ENCODE peak calls at places on chromosomes 5 and 9, in seven cellular contexts. K is AG10803, I is body of pancreas, L is AG04450, D is brain microvascular endothelial cell, Q is H1, J is left ventricle myocardium inferior. S is an unnamed sample.

GRCh38 chr5:171989946-171990712 is 16.3 kb downstream of the FBXW11 start:
- DNase-seq in K (peak), J (no peak), I (no peak), L (no peak), Q (no peak), D (no peak), S (no peak)

GRCh38 chr9:110115868-110116542 is 92.0 kb downstream of the C9orf152 start:
- DNase-seq in D (peak), K (peak), L (no peak), I (no peak), J (no peak), Q (no peak), S (no peak)

GRCh38 chr9:5608298-5609254 is 20.3 kb upstream of the RIC1 start:
- DNase-seq in K (no peak), I (no peak), L (no peak), Q (no peak), D (no peak), J (no peak), S (no peak)

GRCh38 chr5:120405923-120406322 is 58.2 kb upstream of the PRR16 start:
- DNase-seq in D (peak), J (no peak), Q (no peak), I (no peak), L (no peak), K (peak), S (no peak)

GRCh38 chr9:133423216-133423615 is 1.0 kb downstream of the ADAMTS13 start:
- DNase-seq in D (no peak), K (no peak), Q (no peak), I (no peak), L (peak), J (no peak), S (no peak)

GRCh38 chr9:96253059-96253696 is 48.8 kb downstream of the HSD17B3 start:
- DNase-seq in K (no peak), Q (no peak), L (no peak), J (no peak), D (no peak), I (no peak), S (no peak)

GRCh38 chr9:38337095-38337494 is 55.4 kb upstream of the ALDH1B1 start:
- DNase-seq in K (no peak), I (no peak), J (no peak), Q (no peak), L (no peak), D (no peak), S (no peak)

GRCh38 chr5:143511736-143512135 is 108.2 kb upstream of the NR3C1 start:
- DNase-seq in K (peak), I (no peak), L (no peak), D (no peak), J (no peak), Q (no peak), S (no peak)

GRCh38 chr5:167773902-167774301 is 517.5 kb upstream of the WWC1 start:
- DNase-seq in J (no peak), I (no peak), D (no peak), K (no peak), Q (no peak), L (no peak), S (no peak)

GRCh38 chr9:69325409-69326212 is 596 bp downstream of the ENTREP1 start:
- DNase-seq in L (no peak), D (no peak), K (no peak), Q (peak), I (peak), J (peak), S (no peak)

GRCh38 chr9:127667906-127668305 is 38.9 kb upstream of the CFAP157 start:
- DNase-seq in Q (no peak), D (no peak), K (no peak), J (no peak), I (no peak), L (no peak), S (no peak)

GRCh38 chr5:415928-416635 is 26.9 kb upstream of the EXOC3 start:
- DNase-seq in D (no peak), Q (no peak), L (no peak), I (no peak), K (no peak), J (no peak), S (no peak)

GRCh38 chr5:124948754-124949275 is 202.4 kb upstream of the ZNF608 start:
- DNase-seq in Q (no peak), J (no peak), L (no peak), K (no peak), D (no peak), I (no peak), S (no peak)

GRCh38 chr9:132228062-132228461 is 66.2 kb downstream of the NTNG2 start:
- DNase-seq in L (no peak), J (no peak), Q (no peak), K (no peak), D (no peak), I (no peak), S (no peak)

GRCh38 chr5:62041364-62041763 is 264.6 kb upstream of the KIF2A start:
- DNase-seq in D (no peak), J (no peak), K (no peak), I (no peak), Q (no peak), L (no peak), S (no peak)

GRCh38 chr5:66757219-66757833 is 161.1 kb downstream of the MAST4 start:
- DNase-seq in K (peak), I (peak), D (peak), Q (no peak), J (no peak), L (peak), S (no peak)

GRCh38 chr9:102206432-102206831 is 468.0 kb upstream of the GRIN3A start:
- DNase-seq in J (no peak), L (no peak), I (no peak), K (no peak), Q (no peak), D (no peak), S (no peak)
- TF ChIP-seq CTCF in J (no peak), L (no peak), I (no peak), K (no peak), Q (no peak), D (no peak), S (no peak)

DNA sequence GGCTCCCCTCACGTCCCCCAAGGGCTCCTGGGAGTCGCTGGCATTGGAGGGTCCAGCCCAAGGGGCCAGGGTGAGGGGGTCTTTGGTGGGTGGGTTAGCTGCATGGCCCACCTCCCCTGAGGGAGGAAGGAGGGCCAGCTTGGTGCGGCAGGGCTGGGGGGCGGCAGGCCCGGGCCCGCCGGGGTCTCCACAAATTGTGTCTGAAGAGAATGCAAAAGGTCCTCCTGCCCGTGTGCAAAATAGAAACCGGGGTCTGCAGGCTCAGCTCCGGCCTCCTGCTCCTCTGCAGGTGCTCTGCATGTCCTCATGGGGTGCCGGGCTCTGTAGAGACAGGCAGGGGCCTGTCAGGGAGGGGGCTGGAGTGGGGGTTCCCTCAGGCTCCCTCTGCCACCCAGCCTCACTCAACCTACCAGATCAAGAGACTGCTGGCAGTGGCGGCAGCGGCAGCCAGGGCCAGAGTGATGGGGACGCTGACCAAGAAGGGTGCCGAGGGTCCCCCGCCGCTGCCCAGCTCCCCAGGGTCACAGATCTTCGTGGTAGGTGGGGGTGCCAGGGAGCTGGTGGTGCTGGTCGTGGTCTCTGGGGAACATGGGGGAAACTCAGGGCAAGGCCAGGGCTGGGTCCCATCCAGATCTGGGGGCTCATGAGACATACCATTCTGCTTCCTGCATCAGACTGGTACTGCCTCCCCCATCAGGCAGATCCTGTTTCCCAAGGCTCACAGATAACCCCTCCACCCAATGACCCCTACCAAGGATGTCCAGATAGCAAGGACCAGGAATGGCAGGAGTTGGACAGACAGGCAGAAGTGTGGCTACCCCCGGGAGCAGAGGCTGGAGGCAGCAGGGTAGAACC is 29.2 kb upstream of the ENHO start:
- DNase-seq in J (no peak), L (no peak), K (no peak), I (no peak), Q (peak), D (no peak), S (no peak)
- H3K4me3 ChIP-seq in J (no peak), L (no peak), K (no peak), I (no peak), Q (no peak), D (no peak), S (no peak)

DNA sequence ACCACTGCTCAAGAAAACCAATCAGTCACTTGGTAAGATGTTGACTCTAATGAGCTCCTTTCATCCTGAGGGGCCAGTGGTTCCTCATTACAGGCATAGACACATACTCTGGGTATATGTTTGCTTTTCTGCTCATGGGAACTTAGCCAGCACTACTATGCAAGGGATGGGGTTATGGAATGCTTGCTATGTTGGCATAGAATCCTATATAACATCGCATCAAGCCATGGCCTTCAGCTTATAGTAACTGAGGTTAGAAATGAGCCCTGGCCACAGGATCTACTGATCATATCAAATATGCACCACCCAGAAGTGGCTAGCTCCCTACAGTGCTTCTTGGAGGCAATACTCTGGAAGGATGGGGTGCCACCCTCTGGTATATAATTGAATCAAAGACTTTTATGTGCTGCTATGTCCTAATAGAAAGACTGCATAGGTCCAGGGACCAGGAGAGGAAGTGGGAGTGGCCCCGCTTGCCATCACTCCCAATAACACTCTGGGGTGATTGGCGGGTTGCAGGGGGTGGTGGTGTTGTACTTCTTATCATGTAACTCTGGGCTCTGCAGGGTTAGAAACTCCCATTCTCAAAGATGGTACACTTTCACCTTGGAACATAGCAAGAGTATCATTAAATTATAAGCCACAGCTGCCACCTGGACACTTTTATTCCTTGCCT is 70.3 kb downstream of the ZNF366 start:
- DNase-seq in J (no peak), K (peak), L (no peak), D (no peak), I (no peak), Q (no peak), S (no peak)
- TF ChIP-seq CTCF in J (no peak), K (no peak), L (no peak), D (no peak), I (no peak), Q (no peak), S (no peak)

GRCh38 chr5:10595678-10596309 is 31.9 kb downstream of the ANKRD33B start:
- DNase-seq in D (peak), Q (no peak), J (no peak), K (peak), L (peak), I (peak), S (no peak)
- H3K4me3 ChIP-seq in D (peak), Q (no peak), J (peak), K (peak), L (peak), I (no peak), S (no peak)

GRCh38 chr9:21144620-21145019 is 3.0 kb upstream of the IFNW1 start:
- DNase-seq in L (no peak), K (no peak), D (no peak), J (no peak), I (no peak), Q (no peak), S (no peak)

GRCh38 chr9:21137020-21137419 is 4.6 kb downstream of the IFNW1 start:
- DNase-seq in J (no peak), I (no peak), L (no peak), Q (no peak), D (no peak), K (no peak), S (no peak)

GRCh38 chr9:21135736-21136135 is 5.9 kb downstream of the IFNW1 start:
- DNase-seq in Q (no peak), K (no peak), D (no peak), L (no peak), I (no peak), J (no peak), S (no peak)

GRCh38 chr9:21141427-21141882 is at the start of gene IFNW1:
- DNase-seq in D (no peak), K (no peak), Q (no peak), L (no peak), I (no peak), J (no peak), S (no peak)
- TF ChIP-seq CTCF in D (peak), K (peak), Q (peak), L (peak), I (no peak), J (no peak), S (peak)